ENCODE peak calls at places on chromosomes 12 and 14, in five cellular contexts. F, J, M, H and Y are unnamed samples.

GRCh38 chr12:459430-460258 is at the start of gene B4GALNT3:
- DNase-seq in F (peak), M (peak), H (no peak), J (peak), Y (peak)

GRCh38 chr12:106841471-106842302 is 67.2 kb downstream of the RIC8B start:
- DNase-seq in M (peak), H (peak), F (peak), J (peak), Y (peak)

GRCh38 chr12:11743748-11744147 is 94.3 kb downstream of the ETV6 start:
- DNase-seq in M (no peak), J (no peak), H (no peak), F (no peak), Y (no peak)

GRCh38 chr12:131784909-131785762 is 43.1 kb upstream of the MMP17 start:
- DNase-seq in H (no peak), F (no peak), J (no peak), M (peak), Y (no peak)

GRCh38 chr14:75977544-75977943 is 4.3 kb downstream of the TGFB3 start:
- DNase-seq in F (no peak), M (no peak), H (no peak), J (no peak), Y (no peak)

GRCh38 chr12:48691826-48692473 is 9.9 kb upstream of the KANSL2 start:
- DNase-seq in J (no peak), H (no peak), M (no peak), F (no peak), Y (no peak)

GRCh38 chr14:37139710-37140109 is 32.7 kb downstream of the SLC25A21 start:
- DNase-seq in J (no peak), M (no peak), F (no peak), H (no peak), Y (no peak)

GRCh38 chr12:7444076-7444475 is at the start of gene CD163L1:
- DNase-seq in M (no peak), F (no peak), J (no peak), H (no peak), Y (no peak)

GRCh38 chr14:99316281-99317163 is 44.5 kb upstream of the BCL11B start:
- DNase-seq in M (no peak), J (no peak), F (peak), H (no peak), Y (no peak)

GRCh38 chr12:81450920-81451739 is 308.0 kb downstream of the PPFIA2 start:
- DNase-seq in H (peak), F (no peak), J (peak), M (peak), Y (no peak)

GRCh38 chr14:56490379-56490778 is 89.2 kb upstream of the TMEM260 start:
- DNase-seq in J (peak), H (no peak), F (no peak), M (peak), Y (no peak)

GRCh38 chr12:103373088-103373523 is 122.7 kb downstream of the C12orf42 start:
- DNase-seq in H (no peak), F (no peak), M (no peak), J (peak), Y (no peak)

GRCh38 chr12:11661491-11662085 is 12.1 kb downstream of the ETV6 start:
- DNase-seq in H (no peak), J (no peak), F (no peak), M (peak), Y (no peak)

GRCh38 chr14:20904393-20905029 is 13.3 kb downstream of the RNASE3 start:
- DNase-seq in F (no peak), H (no peak), J (no peak), M (no peak), Y (no peak)

GRCh38 chr14:23128969-23129758 is 10.1 kb upstream of the CEBPE start:
- DNase-seq in H (no peak), F (no peak), J (no peak), M (no peak), Y (no peak)

GRCh38 chr12:128783129-128783574 is 40.6 kb downstream of the SLC15A4 start:
- DNase-seq in F (no peak), M (peak), H (no peak), J (no peak), Y (no peak)

GRCh38 chr14:96906434-96906833 is 109.3 kb downstream of the VRK1 start:
- DNase-seq in M (no peak), H (no peak), F (no peak), J (no peak), Y (no peak)

GRCh38 chr12:82406651-82407050 is 48.3 kb downstream of the METTL25 start:
- DNase-seq in F (no peak), M (no peak), H (no peak), J (no peak), Y (no peak)

GRCh38 chr12:114480309-114481199 is 74.6 kb upstream of the TBX5 start:
- DNase-seq in H (no peak), M (peak), J (no peak), F (no peak), Y (no peak)

GRCh38 chr12:113586461-113586860 is 114.8 kb upstream of the LHX5 start:
- DNase-seq in H (no peak), M (no peak), J (no peak), F (no peak), Y (no peak)

GRCh38 chr14:71758198-71758955 is 173.9 kb upstream of the RGS6 start:
- DNase-seq in F (no peak), H (no peak), J (no peak), M (no peak), Y (no peak)

GRCh38 chr14:101249676-101250036 is 311.6 kb upstream of the DIO3 start:
- DNase-seq in M (no peak), H (no peak), F (no peak), J (no peak), Y (no peak)

GRCh38 chr14:64879635-64880381 is at the start of gene SPTB:
- DNase-seq in F (peak), J (peak), H (no peak), M (no peak), Y (peak)

GRCh38 chr12:56838602-56839488 is 75.7 kb downstream of the HSD17B6 start:
- DNase-seq in J (no peak), H (no peak), F (no peak), M (peak), Y (no peak)

GRCh38 chr12:107322063-107322462 is 228.7 kb upstream of the CRY1 start:
- DNase-seq in F (peak), J (no peak), H (no peak), M (no peak), Y (no peak)

GRCh38 chr12:118120579-118121363 is 15.2 kb upstream of the PEBP1 start:
- DNase-seq in M (peak), F (peak), H (peak), J (peak), Y (peak)

GRCh38 chr14:69088523-69089445 is 64.1 kb downstream of the DCAF5 start:
- DNase-seq in F (no peak), M (peak), J (no peak), H (peak), Y (no peak)

GRCh38 chr14:96584199-96584906 is 82.2 kb downstream of the PAPOLA start:
- DNase-seq in M (peak), J (peak), H (no peak), F (no peak), Y (no peak)

GRCh38 chr12:121849660-121850059 is 9.0 kb downstream of the HPD start:
- DNase-seq in H (no peak), F (no peak), J (no peak), M (no peak), Y (no peak)

GRCh38 chr12:80763874-80764273 is 47.2 kb downstream of the MYF5 start:
- DNase-seq in J (peak), H (peak), M (peak), F (no peak), Y (no peak)